ENCODE peak calls at places on chromosomes 4 and X, in four cellular contexts. D is HCT116, O is breast epithelium, I is suprapubic skin. W is an unnamed sample.

GRCh38 chrX:445727-446126 is 59.0 kb upstream of the PPP2R3B start:
- DNase-seq in D (no peak), O (no peak), I (no peak), W (no peak)

GRCh38 chr4:123593655-123594054 is 197.1 kb downstream of the SPRY1 start:
- DNase-seq in D (no peak), O (no peak), I (no peak), W (no peak)

GRCh38 chr4:56149601-56150000 is 200.9 kb downstream of the CEP135 start:
- DNase-seq in D (no peak), O (no peak), I (no peak), W (no peak)

GRCh38 chr4:109921384-109921808 is 8.7 kb downstream of the EGF start:
- DNase-seq in D (no peak), O (no peak), I (no peak), W (no peak)

GRCh38 chr4:121192500-121192899 is 28.4 kb upstream of the TNIP3 start:
- DNase-seq in D (peak), O (no peak), I (no peak), W (no peak)

GRCh38 chrX:63764946-63765345 is 20.1 kb downstream of the ARHGEF9 start:
- DNase-seq in D (no peak), O (no peak), I (no peak), W (no peak)

GRCh38 chrX:41491267-41492004 is 44.3 kb downstream of the NYX start:
- DNase-seq in D (peak), O (peak), I (no peak), W (no peak)

GRCh38 chr4:86972997-86973396 is 38.2 kb downstream of the AFF1 start:
- DNase-seq in D (no peak), O (peak), I (no peak), W (peak)

GRCh38 chrX:107764845-107765608 is 10.6 kb downstream of the TSC22D3 start:
- DNase-seq in D (no peak), O (no peak), I (no peak), W (no peak)

GRCh38 chrX:41720125-41720780 is 3.7 kb upstream of the GPR82 start:
- DNase-seq in D (no peak), O (no peak), I (no peak), W (peak)

GRCh38 chrX:135931644-135932487 is 38.4 kb downstream of the SAGE1 start:
- DNase-seq in D (peak), O (no peak), I (no peak), W (peak)

GRCh38 chr4:118279920-118280432 is 72.8 kb downstream of the PRSS12 start:
- DNase-seq in D (no peak), O (no peak), I (no peak), W (no peak)
- TF ChIP-seq POLR2AphosphoS5 in D (no peak), O (no peak), I (no peak), W (no peak)

GRCh38 chr4:83012631-83013419 is 2.2 kb upstream of the LIN54 start:
- DNase-seq in D (peak), O (peak), I (peak), W (peak)
- TF ChIP-seq POLR2A in D (no peak), O (no peak), I (no peak), W (peak)

GRCh38 chrX:134174273-134174660 is 62.7 kb upstream of the CCDC160 start:
- DNase-seq in D (no peak), O (no peak), I (no peak), W (no peak)

GRCh38 chrX:134173541-134174272 is 63.3 kb upstream of the CCDC160 start:
- DNase-seq in D (no peak), O (no peak), I (no peak), W (no peak)

GRCh38 chrX:134174859-134175258 is 62.1 kb upstream of the CCDC160 start:
- DNase-seq in D (no peak), O (no peak), I (no peak), W (no peak)

GRCh38 chrX:134172588-134173259 is 64.3 kb upstream of the CCDC160 start:
- DNase-seq in D (no peak), O (no peak), I (no peak), W (peak)

GRCh38 chrX:134171661-134172587 is 65.1 kb upstream of the CCDC160 start:
- DNase-seq in D (no peak), O (no peak), I (no peak), W (no peak)
- H3K4me3 ChIP-seq in D (no peak), O (peak), I (peak), W (peak)

DNA sequence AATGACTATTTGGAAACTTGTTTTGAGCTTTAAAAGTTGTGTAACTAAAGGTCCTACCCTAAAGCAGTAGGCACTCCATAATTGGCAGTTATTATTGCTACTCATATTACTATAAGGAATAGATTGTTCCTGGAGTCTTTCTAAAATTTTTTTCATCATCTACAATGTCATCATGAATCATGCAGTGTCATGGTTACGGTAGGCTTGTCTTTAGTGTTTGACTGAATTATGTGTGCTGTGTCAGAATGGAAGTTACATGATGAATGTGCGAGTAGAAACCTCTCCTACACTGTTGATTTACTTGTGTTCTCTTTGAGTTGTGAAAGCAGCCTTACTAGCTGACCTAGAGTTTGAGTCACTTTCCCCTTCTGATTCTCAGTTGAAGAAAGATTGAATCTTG is 1099.9 kb downstream of the RAPGEF2 start:
- DNase-seq in D (no peak), O (no peak), I (no peak), W (no peak)
- TF ChIP-seq POLR2AphosphoS5 in D (no peak), O (no peak), I (no peak), W (no peak)

GRCh38 chr4:140243345-140243753 is 89.4 kb upstream of the MAML3 start:
- DNase-seq in D (no peak), O (peak), I (no peak), W (peak)
- TF ChIP-seq POLR2A in D (no peak), O (no peak), I (no peak), W (peak)